ENCODE peak calls at places on chromosomes 1 and 21, in five cellular contexts. One of them, this sample, is unnamed.

GRCh38 chr1:243343970-243344749 is 88.3 kb downstream of the SDCCAG8 start:
- DNase-seq in breast epithelium: no peak
- DNase-seq in sigmoid colon: no peak
- DNase-seq in K562: peak
- DNase-seq in GM12891: no peak
- DNase-seq in this sample: peak

GRCh38 chr1:31715097-31715872 is 11.5 kb upstream of the COL16A1 start:
- DNase-seq in breast epithelium: peak
- DNase-seq in sigmoid colon: peak
- DNase-seq in K562: peak
- DNase-seq in GM12891: no peak
- DNase-seq in this sample: peak

GRCh38 chr1:10232213-10232612 is 21.8 kb downstream of the KIF1B start:
- DNase-seq in breast epithelium: no peak
- DNase-seq in sigmoid colon: no peak
- DNase-seq in K562: no peak
- DNase-seq in GM12891: no peak
- DNase-seq in this sample: no peak

GRCh38 chr1:207848234-207848633 is 62.7 kb downstream of the CD34 start:
- DNase-seq in breast epithelium: no peak
- DNase-seq in sigmoid colon: peak
- DNase-seq in K562: no peak
- DNase-seq in GM12891: no peak
- DNase-seq in this sample: peak

GRCh38 chr21:42312626-42313104 is 2.5 kb downstream of the TFF3 start:
- DNase-seq in breast epithelium: no peak
- DNase-seq in sigmoid colon: no peak
- DNase-seq in K562: no peak
- DNase-seq in GM12891: no peak
- DNase-seq in this sample: no peak

GRCh38 chr1:227136210-227136609 is 182.1 kb downstream of the CDC42BPA start:
- DNase-seq in breast epithelium: no peak
- DNase-seq in sigmoid colon: no peak
- DNase-seq in K562: no peak
- DNase-seq in GM12891: no peak
- DNase-seq in this sample: peak

GRCh38 chr1:209534496-209535250 is 48.8 kb upstream of the CAMK1G start:
- DNase-seq in breast epithelium: no peak
- DNase-seq in sigmoid colon: no peak
- DNase-seq in K562: no peak
- DNase-seq in GM12891: no peak
- DNase-seq in this sample: no peak

GRCh38 chr21:25979845-25980433 is 190.6 kb downstream of the APP start:
- DNase-seq in breast epithelium: no peak
- DNase-seq in sigmoid colon: no peak
- DNase-seq in K562: no peak
- DNase-seq in GM12891: no peak
- DNase-seq in this sample: peak

GRCh38 chr1:26225033-26225831 is 8.8 kb upstream of the CEP85 start:
- DNase-seq in breast epithelium: peak
- DNase-seq in sigmoid colon: peak
- DNase-seq in K562: no peak
- DNase-seq in GM12891: no peak
- DNase-seq in this sample: peak

GRCh38 chr1:12574757-12575139 is 43.3 kb downstream of the DHRS3 start:
- DNase-seq in breast epithelium: no peak
- DNase-seq in sigmoid colon: no peak
- DNase-seq in K562: no peak
- DNase-seq in GM12891: no peak
- DNase-seq in this sample: no peak

GRCh38 chr1:3775498-3776230 is 3.1 kb downstream of the SMIM1 start:
- DNase-seq in breast epithelium: no peak
- DNase-seq in sigmoid colon: no peak
- DNase-seq in K562: peak
- DNase-seq in GM12891: peak
- DNase-seq in this sample: no peak

GRCh38 chr1:200108659-200109058 is 81.1 kb downstream of the NR5A2 start:
- DNase-seq in breast epithelium: no peak
- DNase-seq in sigmoid colon: no peak
- DNase-seq in K562: no peak
- DNase-seq in GM12891: no peak
- DNase-seq in this sample: no peak

GRCh38 chr1:55287732-55288131 is 72.6 kb upstream of the USP24 start:
- DNase-seq in breast epithelium: no peak
- DNase-seq in sigmoid colon: no peak
- DNase-seq in K562: no peak
- DNase-seq in GM12891: no peak
- DNase-seq in this sample: no peak

GRCh38 chr1:153548722-153549695 is at the start of gene S100A3:
- DNase-seq in breast epithelium: no peak
- DNase-seq in sigmoid colon: peak
- DNase-seq in K562: no peak
- DNase-seq in GM12891: no peak
- DNase-seq in this sample: peak

GRCh38 chr1:17630048-17630830 is 90.7 kb downstream of the ARHGEF10L start:
- DNase-seq in breast epithelium: no peak
- DNase-seq in sigmoid colon: peak
- DNase-seq in K562: no peak
- DNase-seq in GM12891: no peak
- DNase-seq in this sample: no peak

DNA sequence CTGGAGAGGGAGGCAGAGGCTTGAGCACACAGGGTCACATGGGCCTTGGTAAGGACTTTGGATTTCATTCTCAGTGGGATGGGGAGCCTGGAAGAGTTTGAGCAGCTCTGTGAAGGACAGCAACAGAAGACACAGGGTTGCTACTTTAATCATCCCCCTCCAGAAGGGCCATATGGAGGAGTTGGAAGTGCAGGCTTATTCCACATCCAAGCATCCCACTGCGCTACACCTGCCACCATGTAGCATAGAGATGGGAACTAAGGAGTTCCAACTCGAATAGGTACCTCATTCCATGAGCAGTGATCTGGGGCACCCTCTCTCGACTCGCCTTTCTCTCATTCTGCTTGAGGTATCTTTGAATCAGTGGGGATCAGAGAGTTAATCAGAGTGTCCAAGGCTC is 54.0 kb upstream of the CTTNBP2NL start:
- DNase-seq in breast epithelium: no peak
- DNase-seq in sigmoid colon: no peak
- DNase-seq in K562: no peak
- DNase-seq in GM12891: no peak
- DNase-seq in this sample: no peak
- TF ChIP-seq POLR2A in breast epithelium: no peak
- TF ChIP-seq POLR2A in sigmoid colon: no peak
- TF ChIP-seq POLR2A in K562: no peak
- TF ChIP-seq POLR2A in GM12891: no peak
- TF ChIP-seq POLR2A in this sample: no peak

DNA sequence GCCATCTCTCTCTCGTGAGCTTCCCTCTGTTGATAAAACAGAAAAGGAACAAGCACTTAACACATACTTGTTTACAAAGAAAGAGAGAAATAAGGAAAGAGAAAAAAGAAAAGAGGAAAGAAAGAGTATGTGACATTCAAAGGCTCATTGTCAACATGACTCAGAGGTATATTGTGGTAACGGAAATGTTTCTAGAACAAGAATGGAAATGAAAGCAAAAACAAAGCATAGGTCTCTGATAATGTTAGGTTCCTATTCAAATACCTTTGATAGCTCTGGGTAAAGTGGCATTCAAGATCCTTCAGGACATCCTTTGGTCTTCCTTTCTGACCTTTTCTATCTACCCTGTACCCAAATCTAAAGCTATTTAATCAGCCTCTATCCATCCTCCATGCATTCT is 67.4 kb upstream of the DMRTA2 start:
- DNase-seq in breast epithelium: no peak
- DNase-seq in sigmoid colon: no peak
- DNase-seq in K562: no peak
- DNase-seq in GM12891: no peak
- DNase-seq in this sample: peak
- TF ChIP-seq POLR2AphosphoS5 in breast epithelium: no peak
- TF ChIP-seq POLR2AphosphoS5 in sigmoid colon: no peak
- TF ChIP-seq POLR2AphosphoS5 in K562: no peak
- TF ChIP-seq POLR2AphosphoS5 in GM12891: no peak
- TF ChIP-seq POLR2AphosphoS5 in this sample: no peak

GRCh38 chr1:1890506-1891348 is at the start of gene GNB1:
- DNase-seq in breast epithelium: peak
- DNase-seq in sigmoid colon: peak
- DNase-seq in K562: peak
- DNase-seq in GM12891: peak
- DNase-seq in this sample: peak
- TF ChIP-seq POLR2A in breast epithelium: no peak
- TF ChIP-seq POLR2A in sigmoid colon: no peak
- TF ChIP-seq POLR2A in K562: no peak
- TF ChIP-seq POLR2A in GM12891: no peak
- TF ChIP-seq POLR2A in this sample: no peak

GRCh38 chr1:181112071-181112929 is 23.8 kb downstream of the IER5 start:
- DNase-seq in breast epithelium: peak
- DNase-seq in sigmoid colon: peak
- DNase-seq in K562: peak
- DNase-seq in GM12891: no peak
- DNase-seq in this sample: peak
- TF ChIP-seq POLR2AphosphoS5 in breast epithelium: peak
- TF ChIP-seq POLR2AphosphoS5 in sigmoid colon: peak
- TF ChIP-seq POLR2AphosphoS5 in K562: no peak
- TF ChIP-seq POLR2AphosphoS5 in GM12891: no peak
- TF ChIP-seq POLR2AphosphoS5 in this sample: peak

GRCh38 chr1:27400035-27400962 is 7.9 kb downstream of the GPR3 start:
- DNase-seq in breast epithelium: no peak
- DNase-seq in sigmoid colon: no peak
- DNase-seq in K562: no peak
- DNase-seq in GM12891: no peak
- DNase-seq in this sample: no peak
- TF ChIP-seq POLR2A in breast epithelium: no peak
- TF ChIP-seq POLR2A in sigmoid colon: no peak
- TF ChIP-seq POLR2A in K562: peak
- TF ChIP-seq POLR2A in GM12891: no peak
- TF ChIP-seq POLR2A in this sample: no peak